ENCODE peak calls at places on chromosomes 5 and 9, in ten cellular contexts. R is ACHN; K is NB4; T is cardiac muscle cell; B is IMR-90; S is C1 segment of cervical spinal cord; Z is endothelial cell of umbilical vein; E is iPS DF 19.7; Q is activated gamma-delta T cell treated with Interleukin-2 at 50 U/mL for 16 hours; J is activated CD4-positive, CD25-positive, alpha-beta regulatory T cell treated with anti-CD3 and anti-CD28 coated beads, Interleukin-2, amount 50 U/mL, for 16 hours. L is an unnamed sample.

GRCh38 chr9:78863531-78863930 is 566.6 kb downstream of the PSAT1 start:
- DNase-seq in R (no peak), K (no peak), T (no peak), B (no peak), S (no peak), Z (no peak), E (no peak), Q (no peak), J (no peak), L (no peak)

GRCh38 chr5:17182966-17183365 is 34.5 kb upstream of the BASP1 start:
- DNase-seq in R (no peak), K (no peak), T (no peak), B (peak), S (no peak), Z (no peak), E (no peak), Q (no peak), J (no peak), L (no peak)

GRCh38 chr5:179805070-179805528 is 1.6 kb downstream of the MGAT4B start:
- DNase-seq in R (no peak), K (no peak), T (no peak), B (no peak), S (no peak), Z (no peak), E (no peak), Q (no peak), J (no peak), L (no peak)

GRCh38 chr5:80255752-80256479 is at the start of gene SERINC5:
- DNase-seq in R (peak), K (peak), T (peak), B (peak), S (peak), Z (peak), E (no peak), Q (peak), J (peak), L (peak)

GRCh38 chr9:98251554-98251953 is 3.9 kb downstream of the TBC1D2 start:
- DNase-seq in R (peak), K (no peak), T (no peak), B (peak), S (no peak), Z (peak), E (no peak), Q (no peak), J (no peak), L (no peak)

GRCh38 chr5:173530547-173530946 is 85.9 kb downstream of the BOD1 start:
- DNase-seq in R (peak), K (peak), T (peak), B (no peak), S (no peak), Z (no peak), E (peak), Q (no peak), J (no peak), L (no peak)

GRCh38 chr5:44506561-44506960 is 117.3 kb upstream of the FGF10 start:
- DNase-seq in R (no peak), K (no peak), T (peak), B (no peak), S (no peak), Z (no peak), E (no peak), Q (no peak), J (no peak), L (no peak)

GRCh38 chr9:69023650-69024049 is 9.7 kb upstream of the PRKACG start:
- DNase-seq in R (no peak), K (no peak), T (no peak), B (no peak), S (no peak), Z (no peak), E (peak), Q (no peak), J (no peak), L (no peak)

GRCh38 chr9:21081999-21082398 is 4.3 kb upstream of the IFNB1 start:
- DNase-seq in R (no peak), K (peak), T (no peak), B (no peak), S (no peak), Z (no peak), E (no peak), Q (no peak), J (no peak), L (no peak)

L was measured in NCI-H1694.